ENCODE peak calls at places on chromosomes 11 and 22, in eight cellular contexts. H, M, U, D, S, Z, Q and G are unnamed samples.
A peak's percentile ranks its signal among the peaks of the same experiment; 100 is the strongest.

GRCh38 chr22:44990328-44990727 is 19.5 kb downstream of the PHF21B start:
- DNase-seq in H (no peak), M (no peak), U (no peak), D (no peak), S (no peak), Z (no peak), Q (no peak), G (no peak)

GRCh38 chr11:117381988-117382387 is 54.3 kb downstream of the CEP164 start:
- DNase-seq in H (no peak), M (no peak), U (no peak), D (peak; percentile 2), S (no peak), Z (no peak), Q (no peak), G (no peak)

GRCh38 chr11:118691926-118692830 is 12.7 kb upstream of the TREH start:
- DNase-seq in H (peak; percentile 40), M (peak; percentile 21), U (peak; percentile 60), D (peak; percentile 73), S (peak; percentile 32), Z (peak; percentile 83), Q (no peak), G (no peak)

GRCh38 chr11:19648321-19648720 is 64.3 kb upstream of the NAV2 start:
- DNase-seq in H (no peak), M (no peak), U (no peak), D (no peak), S (no peak), Z (no peak), Q (no peak), G (no peak)

GRCh38 chr11:68659158-68659921 is 25.0 kb upstream of the GAL start:
- DNase-seq in H (peak; percentile 93), M (no peak), U (peak; percentile 93), D (peak; percentile 99), S (peak; percentile 98), Z (no peak), Q (peak; percentile 30), G (no peak)

GRCh38 chr11:257766-258493 is 20.3 kb upstream of the NLRP6 start:
- DNase-seq in H (no peak), M (no peak), U (peak; percentile 16), D (no peak), S (no peak), Z (no peak), Q (no peak), G (no peak)

GRCh38 chr11:83235825-83236224 is 42.3 kb downstream of the ANKRD42 start:
- DNase-seq in H (no peak), M (no peak), U (no peak), D (no peak), S (peak; percentile 45), Z (no peak), Q (no peak), G (no peak)

GRCh38 chr22:45268167-45268957 is 16.4 kb upstream of the UPK3A start:
- DNase-seq in H (no peak), M (peak; percentile 30), U (peak; percentile 60), D (no peak), S (no peak), Z (no peak), Q (peak; percentile 47), G (peak; percentile 91)

GRCh38 chr11:130454495-130455262 is 6.2 kb downstream of the ADAMTS15 start:
- DNase-seq in H (peak; percentile 39), M (no peak), U (peak; percentile 49), D (peak; percentile 79), S (no peak), Z (no peak), Q (no peak), G (no peak)

GRCh38 chr22:38947321-38948112 is 9.9 kb upstream of the APOBEC3A start:
- DNase-seq in H (no peak), M (no peak), U (no peak), D (no peak), S (no peak), Z (no peak), Q (no peak), G (no peak)

GRCh38 chr22:43136255-43136654 is 6.9 kb downstream of the MCAT start:
- DNase-seq in H (peak; percentile 50), M (peak; percentile 21), U (peak; percentile 47), D (peak; percentile 34), S (peak; percentile 55), Z (peak; percentile 56), Q (peak; percentile 65), G (peak; percentile 56)

GRCh38 chr11:7573558-7574296 is 59.9 kb downstream of the PPFIBP2 start:
- DNase-seq in H (no peak), M (no peak), U (no peak), D (no peak), S (no peak), Z (no peak), Q (peak; percentile 53), G (no peak)

GRCh38 chr11:134640971-134641968 is 229.2 kb upstream of the B3GAT1 start:
- DNase-seq in H (peak; percentile 42), M (no peak), U (no peak), D (no peak), S (no peak), Z (no peak), Q (no peak), G (no peak)

GRCh38 chr22:46031965-46032851 is 55.2 kb upstream of the WNT7B start:
- DNase-seq in H (no peak), M (no peak), U (no peak), D (no peak), S (no peak), Z (no peak), Q (no peak), G (no peak)

GRCh38 chr11:107301886-107302285 is 155.7 kb downstream of the CWF19L2 start:
- DNase-seq in H (no peak), M (no peak), U (no peak), D (no peak), S (peak; percentile 1), Z (no peak), Q (no peak), G (no peak)

GRCh38 chr11:114559425-114560310 is at the start of gene NXPE1:
- DNase-seq in H (no peak), M (no peak), U (no peak), D (no peak), S (no peak), Z (no peak), Q (no peak), G (no peak)

GRCh38 chr11:12118940-12119339 is 8.6 kb downstream of the MICAL2 start:
- DNase-seq in H (no peak), M (no peak), U (no peak), D (no peak), S (no peak), Z (no peak), Q (no peak), G (no peak)

GRCh38 chr11:65427691-65428577 is 5.3 kb downstream of the NEAT1 start:
- DNase-seq in H (peak; percentile 50), M (no peak), U (peak; percentile 87), D (peak; percentile 88), S (peak; percentile 85), Z (peak; percentile 65), Q (no peak), G (no peak)

GRCh38 chr11:40722179-40722795 is 737.2 kb downstream of the LRRC4C start:
- DNase-seq in H (peak; percentile 1), M (no peak), U (no peak), D (peak; percentile 2), S (peak; percentile 20), Z (no peak), Q (peak; percentile 28), G (peak; percentile 72)

GRCh38 chr11:131671764-131672163 is 301.3 kb downstream of the NTM start:
- DNase-seq in H (peak; percentile 23), M (no peak), U (no peak), D (no peak), S (no peak), Z (no peak), Q (no peak), G (peak; percentile 27)

GRCh38 chr11:115411114-115411513 is 93.1 kb downstream of the CADM1 start:
- DNase-seq in H (no peak), M (no peak), U (no peak), D (no peak), S (no peak), Z (no peak), Q (no peak), G (no peak)

GRCh38 chr22:37502342-37503182 is 16.4 kb upstream of the MFNG start:
- DNase-seq in H (no peak), M (no peak), U (no peak), D (no peak), S (no peak), Z (no peak), Q (no peak), G (no peak)

GRCh38 chr11:8905528-8906165 is 5.3 kb upstream of the AKIP1 start:
- DNase-seq in H (peak; percentile 64), M (no peak), U (peak; percentile 96), D (peak; percentile 90), S (peak; percentile 81), Z (no peak), Q (no peak), G (no peak)

GRCh38 chr11:68342459-68343158 is 30.2 kb downstream of the LRP5 start:
- DNase-seq in H (peak; percentile 66), M (no peak), U (no peak), D (no peak), S (no peak), Z (no peak), Q (no peak), G (peak; percentile 29)

GRCh38 chr11:45273509-45273908 is 12.6 kb downstream of the SYT13 start:
- DNase-seq in H (no peak), M (no peak), U (no peak), D (no peak), S (no peak), Z (no peak), Q (no peak), G (no peak)

GRCh38 chr22:35930933-35931332 is 97.7 kb downstream of the RBFOX2 start:
- DNase-seq in H (peak; percentile 45), M (no peak), U (peak; percentile 78), D (peak; percentile 86), S (peak; percentile 88), Z (no peak), Q (peak; percentile 55), G (no peak)

GRCh38 chr11:64763804-64764611 is 4.2 kb upstream of the PYGM start:
- DNase-seq in H (no peak), M (peak; percentile 63), U (no peak), D (no peak), S (no peak), Z (peak; percentile 86), Q (no peak), G (no peak)